ENCODE peak calls at places on chromosomes 13 and 19, in seven cellular contexts. One of them, this sample, is unnamed. For H3K9me2, the result is how much of the 10 kb centered on the place peaks cover.

GRCh38 chr13:104641309-104641708 is 1575.1 kb upstream of the SLC10A2 start:
- DNase-seq in PC-3: peak
- DNase-seq in GM23338: no peak
- DNase-seq in hepatocyte: no peak
- DNase-seq in MM.1S: no peak
- DNase-seq in GM23248: no peak
- DNase-seq in HCT116: no peak
- DNase-seq in this sample: peak

GRCh38 chr19:6378036-6378435 is 2.3 kb upstream of the PSPN start:
- DNase-seq in GM23248: peak
- DNase-seq in GM23338: peak
- DNase-seq in hepatocyte: peak
- DNase-seq in HCT116: no peak
- DNase-seq in MM.1S: no peak
- DNase-seq in PC-3: no peak
- DNase-seq in this sample: no peak

GRCh38 chr13:93915269-93915809 is 564.1 kb downstream of the DCT start:
- DNase-seq in HCT116: no peak
- DNase-seq in MM.1S: no peak
- DNase-seq in GM23248: peak
- DNase-seq in PC-3: no peak
- DNase-seq in hepatocyte: no peak
- DNase-seq in GM23338: no peak
- DNase-seq in this sample: no peak

GRCh38 chr13:76836311-76836710 is 49.9 kb downstream of the KCTD12 start:
- DNase-seq in HCT116: no peak
- DNase-seq in MM.1S: no peak
- DNase-seq in GM23248: peak
- DNase-seq in hepatocyte: no peak
- DNase-seq in PC-3: peak
- DNase-seq in GM23338: no peak
- DNase-seq in this sample: no peak

GRCh38 chr13:107799001-107799400 is 416.3 kb downstream of the LIG4 start:
- DNase-seq in hepatocyte: no peak
- DNase-seq in MM.1S: no peak
- DNase-seq in GM23338: no peak
- DNase-seq in PC-3: peak
- DNase-seq in HCT116: no peak
- DNase-seq in GM23248: peak
- DNase-seq in this sample: no peak

GRCh38 chr19:51272183-51272817 is 21.4 kb downstream of the SIGLECL1 start:
- DNase-seq in PC-3: peak
- DNase-seq in hepatocyte: no peak
- DNase-seq in HCT116: no peak
- DNase-seq in GM23338: peak
- DNase-seq in GM23248: no peak
- DNase-seq in MM.1S: no peak
- DNase-seq in this sample: no peak

GRCh38 chr13:95641961-95642621 is 2.4 kb downstream of the DZIP1 start:
- DNase-seq in hepatocyte: peak
- DNase-seq in GM23338: peak
- DNase-seq in MM.1S: no peak
- DNase-seq in HCT116: no peak
- DNase-seq in PC-3: no peak
- DNase-seq in GM23248: peak
- DNase-seq in this sample: no peak

GRCh38 chr13:99383946-99384345 is 76.7 kb upstream of the GPR183 start:
- DNase-seq in GM23338: no peak
- DNase-seq in GM23248: no peak
- DNase-seq in hepatocyte: no peak
- DNase-seq in MM.1S: no peak
- DNase-seq in PC-3: no peak
- DNase-seq in HCT116: no peak
- DNase-seq in this sample: no peak

GRCh38 chr19:56111601-56112312 is 9.3 kb downstream of the ZNF787 start:
- DNase-seq in HCT116: no peak
- DNase-seq in PC-3: no peak
- DNase-seq in GM23338: peak
- DNase-seq in GM23248: no peak
- DNase-seq in MM.1S: no peak
- DNase-seq in hepatocyte: no peak
- DNase-seq in this sample: peak

GRCh38 chr19:6765738-6766356 is 1.4 kb downstream of the SH2D3A start:
- DNase-seq in MM.1S: peak
- DNase-seq in PC-3: peak
- DNase-seq in HCT116: peak
- DNase-seq in GM23248: no peak
- DNase-seq in GM23338: peak
- DNase-seq in hepatocyte: peak
- DNase-seq in this sample: peak

GRCh38 chr13:26220575-26220974 is 1.5 kb downstream of the RNF6 start:
- DNase-seq in hepatocyte: peak
- DNase-seq in MM.1S: no peak
- DNase-seq in PC-3: peak
- DNase-seq in GM23338: no peak
- DNase-seq in GM23248: peak
- DNase-seq in HCT116: no peak
- DNase-seq in this sample: peak

GRCh38 chr13:95671597-95671996 is 5.3 kb upstream of the DNAJC3 start:
- DNase-seq in MM.1S: no peak
- DNase-seq in GM23338: no peak
- DNase-seq in HCT116: no peak
- DNase-seq in GM23248: no peak
- DNase-seq in PC-3: no peak
- DNase-seq in hepatocyte: no peak
- DNase-seq in this sample: no peak

GRCh38 chr13:113653264-113654174 is 4.5 kb downstream of the ATP4B start:
- DNase-seq in MM.1S: no peak
- DNase-seq in HCT116: no peak
- DNase-seq in GM23248: no peak
- DNase-seq in PC-3: peak
- DNase-seq in hepatocyte: no peak
- DNase-seq in GM23338: no peak
- DNase-seq in this sample: no peak

GRCh38 chr13:44058586-44059238 is 179.0 kb downstream of the LACC1 start:
- DNase-seq in PC-3: no peak
- DNase-seq in GM23338: peak
- DNase-seq in MM.1S: no peak
- DNase-seq in HCT116: no peak
- DNase-seq in GM23248: no peak
- DNase-seq in hepatocyte: no peak
- DNase-seq in this sample: no peak

GRCh38 chr19:3547301-3547731 is 8.3 kb downstream of the TEKTIP1 start:
- DNase-seq in GM23248: peak
- DNase-seq in PC-3: peak
- DNase-seq in HCT116: no peak
- DNase-seq in MM.1S: no peak
- DNase-seq in hepatocyte: no peak
- DNase-seq in GM23338: no peak
- DNase-seq in this sample: no peak

GRCh38 chr19:30118221-30118620 is 176.2 kb downstream of the URI1 start:
- DNase-seq in hepatocyte: no peak
- DNase-seq in HCT116: no peak
- DNase-seq in MM.1S: no peak
- DNase-seq in GM23248: no peak
- DNase-seq in GM23338: no peak
- DNase-seq in PC-3: no peak
- DNase-seq in this sample: no peak

GRCh38 chr13:36839281-36839680 is 20.3 kb downstream of the RFXAP start:
- DNase-seq in GM23248: no peak
- DNase-seq in hepatocyte: no peak
- DNase-seq in MM.1S: no peak
- DNase-seq in GM23338: no peak
- DNase-seq in PC-3: no peak
- DNase-seq in HCT116: no peak
- DNase-seq in this sample: no peak

GRCh38 chr19:2290441-2291184 is 8.6 kb upstream of the PEAK3 start:
- DNase-seq in PC-3: no peak
- DNase-seq in HCT116: no peak
- DNase-seq in GM23338: peak
- DNase-seq in GM23248: peak
- DNase-seq in hepatocyte: no peak
- DNase-seq in MM.1S: no peak
- DNase-seq in this sample: no peak

GRCh38 chr19:2287585-2287984 is 5.6 kb upstream of the PEAK3 start:
- DNase-seq in PC-3: no peak
- DNase-seq in HCT116: no peak
- DNase-seq in MM.1S: no peak
- DNase-seq in GM23338: peak
- DNase-seq in GM23248: no peak
- DNase-seq in hepatocyte: no peak
- DNase-seq in this sample: no peak

GRCh38 chr19:2289714-2290435 is 7.9 kb upstream of the PEAK3 start:
- DNase-seq in PC-3: no peak
- DNase-seq in HCT116: no peak
- DNase-seq in GM23248: peak
- DNase-seq in hepatocyte: no peak
- DNase-seq in MM.1S: peak
- DNase-seq in GM23338: peak
- DNase-seq in this sample: no peak

GRCh38 chr19:2288010-2288742 is 6.2 kb upstream of the PEAK3 start:
- DNase-seq in GM23338: no peak
- DNase-seq in HCT116: no peak
- DNase-seq in MM.1S: no peak
- DNase-seq in hepatocyte: no peak
- DNase-seq in PC-3: no peak
- DNase-seq in GM23248: no peak
- DNase-seq in this sample: no peak

GRCh38 chr19:2288743-2289713 is 7.1 kb upstream of the PEAK3 start:
- DNase-seq in GM23338: peak
- DNase-seq in MM.1S: no peak
- DNase-seq in GM23248: no peak
- DNase-seq in HCT116: no peak
- DNase-seq in PC-3: no peak
- DNase-seq in hepatocyte: no peak
- DNase-seq in this sample: no peak
- TF ChIP-seq EZH2 in GM23338: no peak
- TF ChIP-seq EZH2 in MM.1S: no peak
- TF ChIP-seq EZH2 in GM23248: no peak
- TF ChIP-seq EZH2 in HCT116: no peak
- TF ChIP-seq EZH2 in PC-3: no peak
- TF ChIP-seq EZH2 in hepatocyte: no peak
- TF ChIP-seq EZH2 in this sample: no peak

GRCh38 chr13:85313761-85314503 is 485.3 kb downstream of the SLITRK6 start:
- DNase-seq in hepatocyte: peak
- DNase-seq in PC-3: peak
- DNase-seq in GM23338: no peak
- DNase-seq in HCT116: peak
- DNase-seq in GM23248: no peak
- DNase-seq in MM.1S: no peak
- DNase-seq in this sample: peak

GRCh38 chr13:85317781-85318180 is 481.4 kb downstream of the SLITRK6 start:
- DNase-seq in HCT116: no peak
- DNase-seq in hepatocyte: no peak
- DNase-seq in GM23338: no peak
- DNase-seq in PC-3: no peak
- DNase-seq in GM23248: no peak
- DNase-seq in MM.1S: no peak
- DNase-seq in this sample: no peak

GRCh38 chr13:85312071-85312470 is 487.1 kb downstream of the SLITRK6 start:
- DNase-seq in hepatocyte: no peak
- DNase-seq in PC-3: no peak
- DNase-seq in MM.1S: no peak
- DNase-seq in GM23248: no peak
- DNase-seq in GM23338: no peak
- DNase-seq in HCT116: no peak
- DNase-seq in this sample: no peak

GRCh38 chr13:85314686-85315085 is 484.5 kb downstream of the SLITRK6 start:
- DNase-seq in PC-3: no peak
- DNase-seq in MM.1S: no peak
- DNase-seq in GM23248: no peak
- DNase-seq in GM23338: no peak
- DNase-seq in hepatocyte: no peak
- DNase-seq in HCT116: no peak
- DNase-seq in this sample: no peak

DNA sequence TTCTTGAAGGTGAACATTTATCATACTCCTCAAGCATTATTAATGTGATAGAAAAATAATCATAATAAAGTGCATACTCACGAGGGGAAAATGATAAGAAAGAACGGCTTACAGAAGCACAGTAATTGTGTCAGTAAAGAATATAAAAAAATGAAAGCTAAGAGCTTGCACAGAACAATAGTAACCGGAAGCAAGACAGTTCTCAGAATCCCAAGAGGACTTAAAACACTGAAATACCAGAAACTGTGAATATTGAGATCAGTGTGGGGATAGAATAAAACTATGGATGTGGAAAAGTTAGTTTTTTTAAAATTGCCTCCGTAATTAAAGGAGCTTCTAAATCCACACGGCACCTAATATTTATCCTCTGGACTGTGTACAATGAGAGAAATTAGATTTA is 482.7 kb downstream of the SLITRK6 start:
- DNase-seq in GM23248: no peak
- DNase-seq in PC-3: no peak
- DNase-seq in GM23338: no peak
- DNase-seq in MM.1S: no peak
- DNase-seq in hepatocyte: no peak
- DNase-seq in HCT116: no peak
- DNase-seq in this sample: no peak
- H3K9me2 ChIP-seq in GM23248: under half
- H3K9me2 ChIP-seq in PC-3: under half
- H3K9me2 ChIP-seq in GM23338: under half
- H3K9me2 ChIP-seq in MM.1S: under half
- H3K9me2 ChIP-seq in hepatocyte: under half
- H3K9me2 ChIP-seq in HCT116: under half
- H3K9me2 ChIP-seq in this sample: under half

GRCh38 chr13:102771298-102772041 is 2.1 kb downstream of the TEX30 start:
- DNase-seq in HCT116: no peak
- DNase-seq in GM23338: no peak
- DNase-seq in hepatocyte: no peak
- DNase-seq in GM23248: no peak
- DNase-seq in PC-3: no peak
- DNase-seq in MM.1S: no peak
- DNase-seq in this sample: no peak
- H3K4me2 ChIP-seq in HCT116: peak
- H3K4me2 ChIP-seq in GM23338: no peak
- H3K4me2 ChIP-seq in hepatocyte: no peak
- H3K4me2 ChIP-seq in GM23248: no peak
- H3K4me2 ChIP-seq in PC-3: peak
- H3K4me2 ChIP-seq in MM.1S: no peak
- H3K4me2 ChIP-seq in this sample: no peak

DNA sequence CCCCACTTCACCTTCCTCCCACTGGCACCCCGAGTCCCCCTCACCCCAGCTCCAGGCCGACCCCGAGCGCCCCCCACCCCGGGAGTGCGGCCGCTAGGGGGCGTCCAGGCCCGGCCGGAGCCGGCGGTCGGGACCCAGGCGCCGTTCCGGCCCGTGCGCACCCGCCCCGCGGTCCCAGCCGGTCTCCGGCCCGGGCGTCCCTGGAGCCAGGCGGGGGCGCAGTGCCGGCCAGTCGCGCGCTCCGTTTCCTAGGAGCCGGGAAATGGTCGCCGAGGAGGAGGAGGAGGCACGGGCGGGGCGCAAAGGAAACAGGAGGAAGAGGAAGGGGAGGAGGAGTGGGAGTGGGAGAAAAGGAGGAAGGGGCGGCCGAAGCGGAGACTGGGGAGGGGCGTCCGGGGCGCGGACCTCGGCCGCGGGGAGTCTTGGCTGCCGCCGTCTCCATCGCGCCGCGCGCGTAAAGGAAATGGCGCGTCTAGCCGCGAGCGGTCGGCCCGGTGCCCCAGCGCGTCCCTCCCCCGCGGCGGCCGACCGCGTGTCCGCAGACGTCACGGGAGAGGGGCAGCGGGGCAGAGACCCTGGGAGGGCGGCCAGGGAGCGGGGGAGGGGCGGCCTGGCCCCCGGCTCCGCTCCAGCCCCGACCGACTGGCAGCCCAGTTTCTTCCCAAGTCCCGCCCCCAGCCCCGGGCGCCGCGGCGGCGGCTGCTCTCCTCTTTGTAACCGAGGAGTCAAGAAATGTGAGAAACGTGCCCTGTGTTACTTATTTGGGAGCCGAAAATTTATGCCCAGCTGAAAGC is 1.1 kb upstream of the KCTD15 start:
- DNase-seq in PC-3: peak
- DNase-seq in hepatocyte: peak
- DNase-seq in GM23338: peak
- DNase-seq in MM.1S: no peak
- DNase-seq in GM23248: peak
- DNase-seq in HCT116: no peak
- DNase-seq in this sample: peak
- TF ChIP-seq EZH2 in PC-3: no peak
- TF ChIP-seq EZH2 in hepatocyte: no peak
- TF ChIP-seq EZH2 in GM23338: no peak
- TF ChIP-seq EZH2 in MM.1S: no peak
- TF ChIP-seq EZH2 in GM23248: no peak
- TF ChIP-seq EZH2 in HCT116: no peak
- TF ChIP-seq EZH2 in this sample: no peak

This sample was measured in PC-9.